ENCODE peak calls at places on chromosomes 5 and 9, in four cellular contexts. Q, G, S and T are unnamed samples.

GRCh38 chr5:169609716-169610115 is 26.1 kb downstream of the SPDL1 start:
- DNase-seq in Q (no peak), G (peak), S (no peak), T (no peak)

GRCh38 chr5:80806929-80807328 is 152.1 kb upstream of the DHFR start:
- DNase-seq in Q (no peak), G (no peak), S (no peak), T (no peak)

GRCh38 chr5:109452661-109453060 is 42.9 kb upstream of the PJA2 start:
- DNase-seq in Q (no peak), G (no peak), S (no peak), T (no peak)

GRCh38 chr9:116103976-116104820 is 49.4 kb upstream of the PAPPA start:
- DNase-seq in Q (no peak), G (no peak), S (no peak), T (no peak)

GRCh38 chr5:65506961-65507360 is 25.2 kb upstream of the ADAMTS6 start:
- DNase-seq in Q (no peak), G (no peak), S (no peak), T (no peak)

GRCh38 chr5:92916036-92916435 is 665.0 kb downstream of the NR2F1-AS1 start:
- DNase-seq in Q (peak), G (no peak), S (no peak), T (no peak)

GRCh38 chr5:4868140-4868735 is 271.9 kb upstream of the ADAMTS16 start:
- DNase-seq in Q (peak), G (peak), S (peak), T (peak)

GRCh38 chr9:133054966-133055365 is 6.8 kb upstream of the CEL start:
- DNase-seq in Q (no peak), G (no peak), S (no peak), T (no peak)

GRCh38 chr9:31683126-31683525 is 701.3 kb upstream of the ACO1 start:
- DNase-seq in Q (no peak), G (no peak), S (no peak), T (no peak)

DNA sequence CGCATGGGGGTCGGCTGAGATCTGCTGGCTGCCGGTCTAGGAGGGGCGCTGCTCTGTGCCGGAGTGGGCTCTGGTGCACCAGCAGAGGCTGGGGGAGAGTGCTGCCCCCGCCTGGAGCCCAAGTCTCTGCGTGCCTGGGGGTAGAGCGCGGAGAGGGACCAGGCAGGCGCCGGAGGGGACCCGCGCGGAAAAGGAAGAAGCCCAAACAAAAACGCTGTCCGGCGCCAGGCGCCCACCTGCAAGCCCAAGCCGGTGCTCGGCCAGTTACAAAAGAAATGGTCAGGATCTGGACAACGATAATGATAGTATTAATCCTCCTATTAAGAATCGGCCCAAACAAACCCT is 575 bp upstream of the S1PR3 start:
- DNase-seq in Q (no peak), G (peak), S (peak), T (no peak)
- TF ChIP-seq CTCF in Q (no peak), G (peak), S (peak), T (no peak)

DNA sequence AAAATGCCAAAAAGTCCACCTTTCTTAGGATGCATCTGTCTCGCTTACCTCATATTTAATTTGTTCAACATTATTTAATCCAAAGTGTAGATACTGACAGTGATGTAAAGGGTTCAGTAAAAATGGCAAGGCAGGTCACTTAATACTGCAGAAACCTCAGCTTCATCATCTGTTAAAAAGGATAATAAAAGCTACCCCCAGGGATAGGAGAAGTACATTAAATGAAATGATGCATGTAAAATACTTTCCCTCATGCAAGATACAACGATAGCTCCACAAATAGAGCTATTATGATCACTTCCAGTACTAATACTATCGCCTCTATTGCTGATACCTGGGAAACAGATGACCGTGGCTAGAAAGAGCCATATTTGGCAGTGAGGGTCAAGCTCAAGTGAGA is 82.9 kb downstream of the SLC1A1 start:
- DNase-seq in Q (no peak), G (no peak), S (no peak), T (no peak)
- TF ChIP-seq CTCF in Q (no peak), G (no peak), S (no peak), T (no peak)

GRCh38 chr9:87077986-87078385 is 130.7 kb upstream of the GAS1 start:
- DNase-seq in Q (no peak), G (no peak), S (no peak), T (no peak)

GRCh38 chr9:87084407-87084806 is 137.1 kb upstream of the GAS1 start:
- DNase-seq in Q (no peak), G (no peak), S (no peak), T (no peak)

GRCh38 chr9:87081523-87081922 is 134.2 kb upstream of the GAS1 start:
- DNase-seq in Q (no peak), G (no peak), S (no peak), T (no peak)

GRCh38 chr9:87083986-87084385 is 136.7 kb upstream of the GAS1 start:
- DNase-seq in Q (no peak), G (no peak), S (no peak), T (no peak)

DNA sequence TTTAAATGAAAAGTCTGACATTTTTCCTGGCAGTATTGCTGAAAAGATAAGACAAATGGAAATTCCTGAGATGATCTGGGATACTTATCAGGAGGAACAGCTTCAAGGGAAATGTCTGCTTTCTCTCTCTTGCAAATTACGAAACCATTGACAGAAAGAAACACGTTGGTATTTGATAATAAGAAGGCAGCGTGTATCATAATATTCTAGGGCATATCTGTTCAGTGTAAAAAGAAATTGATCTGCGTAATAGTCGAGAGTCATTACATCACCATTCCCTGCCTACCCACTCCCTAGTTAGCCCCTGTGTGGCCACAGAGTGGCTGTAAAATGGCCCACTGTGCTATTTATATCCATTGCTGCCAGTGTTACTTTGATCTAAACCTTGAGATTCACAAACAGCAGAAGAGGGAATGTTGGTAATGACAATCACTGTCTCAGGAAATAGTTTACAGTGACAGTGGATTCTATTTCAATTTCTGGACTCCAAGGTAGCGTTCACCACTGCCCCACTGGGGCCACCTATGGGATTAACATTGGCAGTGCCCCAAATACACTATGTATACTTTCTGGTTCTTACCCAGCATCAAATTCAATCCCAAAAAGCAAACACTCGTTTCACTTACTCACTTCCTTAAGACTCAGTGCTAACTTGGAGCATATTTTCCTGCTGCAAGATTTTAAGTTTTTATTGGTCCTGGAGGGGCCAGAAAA is 133.4 kb upstream of the GAS1 start:
- DNase-seq in Q (peak), G (peak), S (no peak), T (no peak)
- TF ChIP-seq CTCF in Q (no peak), G (peak), S (peak), T (no peak)

DNA sequence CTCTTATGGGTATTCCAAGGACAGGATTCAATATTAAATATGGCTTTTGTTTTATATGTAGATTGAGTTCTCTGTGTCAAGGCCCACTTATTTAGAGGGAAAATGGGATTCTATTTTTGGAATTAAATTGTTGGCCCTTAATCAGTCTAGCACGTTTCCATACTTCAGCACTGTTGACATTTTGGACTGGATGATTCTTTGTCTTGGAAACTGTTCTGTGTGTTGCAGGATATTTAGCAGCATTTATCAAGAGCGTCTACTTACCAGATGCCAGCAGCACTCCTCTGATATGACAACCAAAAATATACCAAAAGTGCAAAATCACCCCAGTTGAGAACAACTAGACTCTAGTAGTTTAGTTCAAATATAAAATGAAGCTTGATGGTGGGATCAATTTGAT is 1027.0 kb upstream of the COX7C start:
- DNase-seq in Q (no peak), G (no peak), S (no peak), T (no peak)
- TF ChIP-seq CTCF in Q (no peak), G (no peak), S (no peak), T (no peak)

DNA sequence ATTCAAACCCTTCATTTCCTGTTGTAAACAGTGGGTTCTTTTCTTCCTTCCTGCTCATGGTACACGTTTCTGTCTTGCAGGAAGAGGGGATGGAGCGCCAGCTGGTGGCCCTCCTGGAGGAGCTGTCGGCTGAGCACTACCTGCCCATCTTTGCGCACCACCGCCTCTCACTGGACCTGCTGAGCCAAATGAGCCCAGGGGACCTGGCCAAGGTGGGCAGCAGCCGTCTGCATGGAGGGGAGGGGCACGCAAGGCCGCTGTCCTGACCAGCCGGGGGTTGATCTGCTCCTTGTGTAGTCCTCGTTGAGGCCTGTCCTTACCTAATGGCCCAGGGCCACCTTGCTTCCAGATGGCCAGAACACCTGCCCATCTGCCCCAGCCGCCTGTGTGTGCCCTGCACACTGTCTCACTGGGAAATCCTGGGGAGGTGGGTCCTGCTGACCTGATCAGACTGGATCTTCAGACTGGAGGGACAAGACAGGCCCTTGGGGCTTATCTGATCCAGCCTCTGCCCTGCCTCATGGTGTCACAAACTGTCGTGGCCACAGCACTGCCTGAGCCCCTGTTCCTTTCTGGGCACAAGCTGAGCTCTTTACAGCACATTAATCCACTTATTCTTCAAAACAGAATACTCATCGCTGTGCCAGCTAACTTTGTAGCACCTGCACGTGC is 44.7 kb downstream of the LRSAM1 start:
- DNase-seq in Q (no peak), G (no peak), S (no peak), T (no peak)
- TF ChIP-seq CTCF in Q (no peak), G (peak), S (no peak), T (no peak)

DNA sequence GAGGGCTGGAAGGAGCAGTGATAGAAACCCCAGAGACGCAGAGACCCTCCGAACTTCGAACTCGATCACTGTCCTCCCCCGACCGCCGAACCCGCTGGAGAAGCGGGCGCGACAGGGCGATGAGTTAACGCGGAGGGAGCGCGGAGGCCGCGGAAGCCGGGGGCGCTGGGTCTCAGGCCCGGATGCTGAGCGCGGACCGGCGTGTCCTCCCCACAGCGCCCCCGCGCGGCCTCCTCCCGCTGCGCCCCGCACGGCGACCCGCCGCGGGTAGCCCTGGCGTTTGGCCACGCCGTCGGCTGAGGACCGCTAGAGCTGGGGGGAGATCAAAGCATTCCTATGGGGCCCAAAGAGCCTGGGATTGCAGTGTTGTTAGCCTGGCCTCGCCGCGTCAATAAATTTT is 7.7 kb upstream of the DMRT2 start:
- DNase-seq in Q (no peak), G (peak), S (peak), T (no peak)
- TF ChIP-seq CTCF in Q (no peak), G (peak), S (peak), T (no peak)

GRCh38 chr9:5441043-5441442 is 3.3 kb upstream of the PLGRKT start:
- DNase-seq in Q (peak), G (no peak), S (no peak), T (no peak)

GRCh38 chr9:5438301-5439162 is 807 bp upstream of the PLGRKT start:
- DNase-seq in Q (no peak), G (no peak), S (no peak), T (no peak)

GRCh38 chr9:5443845-5444244 is 6.1 kb upstream of the PLGRKT start:
- DNase-seq in Q (no peak), G (no peak), S (no peak), T (no peak)

GRCh38 chr9:5440426-5440825 is 2.7 kb upstream of the PLGRKT start:
- DNase-seq in Q (no peak), G (no peak), S (no peak), T (no peak)

GRCh38 chr9:5442400-5443011 is 4.8 kb upstream of the PLGRKT start:
- DNase-seq in Q (peak), G (peak), S (no peak), T (no peak)
- TF ChIP-seq CTCF in Q (peak), G (peak), S (peak), T (no peak)